ENCODE peak calls at places on chromosomes 16 and 17, in five cellular contexts. One of them, this sample, is unnamed.

GRCh38 chr17:67105213-67105612 is 60.9 kb downstream of the CACNG1 start:
- DNase-seq in neuronal stem cell: no peak
- DNase-seq in mesendoderm: no peak
- DNase-seq in H1: no peak
- DNase-seq in H9: no peak
- DNase-seq in this sample: peak

GRCh38 chr16:13926507-13926906 is 6.6 kb downstream of the ERCC4 start:
- DNase-seq in neuronal stem cell: no peak
- DNase-seq in mesendoderm: no peak
- DNase-seq in H1: no peak
- DNase-seq in H9: no peak
- DNase-seq in this sample: no peak

GRCh38 chr17:59765038-59765437 is 57.6 kb downstream of the VMP1 start:
- DNase-seq in neuronal stem cell: no peak
- DNase-seq in mesendoderm: no peak
- DNase-seq in H1: no peak
- DNase-seq in H9: no peak
- DNase-seq in this sample: peak

GRCh38 chr16:19840524-19841110 is 44.0 kb downstream of the GPRC5B start:
- DNase-seq in neuronal stem cell: no peak
- DNase-seq in mesendoderm: no peak
- DNase-seq in H1: no peak
- DNase-seq in H9: no peak
- DNase-seq in this sample: no peak

GRCh38 chr17:73074515-73074914 is 18.0 kb downstream of the SLC39A11 start:
- DNase-seq in neuronal stem cell: no peak
- DNase-seq in mesendoderm: no peak
- DNase-seq in H1: no peak
- DNase-seq in H9: no peak
- DNase-seq in this sample: no peak

GRCh38 chr16:85096921-85097320 is 15.4 kb downstream of the CIBAR2 start:
- DNase-seq in neuronal stem cell: no peak
- DNase-seq in mesendoderm: no peak
- DNase-seq in H1: no peak
- DNase-seq in H9: no peak
- DNase-seq in this sample: no peak

GRCh38 chr17:68318103-68318991 is 27.1 kb downstream of the ARSG start:
- DNase-seq in neuronal stem cell: no peak
- DNase-seq in mesendoderm: no peak
- DNase-seq in H1: no peak
- DNase-seq in H9: no peak
- DNase-seq in this sample: peak

GRCh38 chr17:55852734-55853133 is 101.9 kb downstream of the PCTP start:
- DNase-seq in neuronal stem cell: no peak
- DNase-seq in mesendoderm: no peak
- DNase-seq in H1: no peak
- DNase-seq in H9: no peak
- DNase-seq in this sample: no peak

GRCh38 chr17:67679721-67680120 is 38.0 kb upstream of the NOL11 start:
- DNase-seq in neuronal stem cell: no peak
- DNase-seq in mesendoderm: no peak
- DNase-seq in H1: no peak
- DNase-seq in H9: no peak
- DNase-seq in this sample: no peak

GRCh38 chr17:72927146-72927545 is 165.3 kb downstream of the SLC39A11 start:
- DNase-seq in neuronal stem cell: no peak
- DNase-seq in mesendoderm: no peak
- DNase-seq in H1: no peak
- DNase-seq in H9: no peak
- DNase-seq in this sample: no peak

GRCh38 chr16:88869673-88869980 is 3.2 kb upstream of the PABPN1L start:
- DNase-seq in neuronal stem cell: no peak
- DNase-seq in mesendoderm: no peak
- DNase-seq in H1: no peak
- DNase-seq in H9: no peak
- DNase-seq in this sample: peak

GRCh38 chr17:17073627-17074521 is 31.6 kb downstream of the MPRIP start:
- DNase-seq in neuronal stem cell: no peak
- DNase-seq in mesendoderm: no peak
- DNase-seq in H1: no peak
- DNase-seq in H9: no peak
- DNase-seq in this sample: peak

GRCh38 chr17:29742210-29742513 is 119.5 kb upstream of the CORO6 start:
- DNase-seq in neuronal stem cell: no peak
- DNase-seq in mesendoderm: no peak
- DNase-seq in H1: no peak
- DNase-seq in H9: no peak
- DNase-seq in this sample: no peak

GRCh38 chr17:19344311-19345066 is 18.0 kb downstream of the B9D1 start:
- DNase-seq in neuronal stem cell: no peak
- DNase-seq in mesendoderm: no peak
- DNase-seq in H1: no peak
- DNase-seq in H9: peak
- DNase-seq in this sample: no peak

GRCh38 chr17:36464765-36465088 is 21.8 kb upstream of the ZNHIT3 start:
- DNase-seq in neuronal stem cell: no peak
- DNase-seq in mesendoderm: no peak
- DNase-seq in H1: peak
- DNase-seq in H9: peak
- DNase-seq in this sample: no peak

GRCh38 chr16:20612551-20613470 is 36.6 kb upstream of the ACSM2B start:
- DNase-seq in neuronal stem cell: no peak
- DNase-seq in mesendoderm: no peak
- DNase-seq in H1: no peak
- DNase-seq in H9: no peak
- DNase-seq in this sample: no peak

GRCh38 chr17:15659236-15659635 is 24.9 kb downstream of the TRIM16 start:
- DNase-seq in neuronal stem cell: no peak
- DNase-seq in mesendoderm: no peak
- DNase-seq in H1: no peak
- DNase-seq in H9: no peak
- DNase-seq in this sample: no peak

GRCh38 chr17:51439395-51440229 is 179.3 kb downstream of the UTP18 start:
- DNase-seq in neuronal stem cell: no peak
- DNase-seq in mesendoderm: peak
- DNase-seq in H1: no peak
- DNase-seq in H9: no peak
- DNase-seq in this sample: no peak

GRCh38 chr16:22635801-22636200 is 125.1 kb downstream of the NPIPB5 start:
- DNase-seq in neuronal stem cell: no peak
- DNase-seq in mesendoderm: no peak
- DNase-seq in H1: no peak
- DNase-seq in H9: peak
- DNase-seq in this sample: no peak

GRCh38 chr17:66983414-66984021 is 19.0 kb downstream of the CACNG4 start:
- DNase-seq in neuronal stem cell: no peak
- DNase-seq in mesendoderm: no peak
- DNase-seq in H1: no peak
- DNase-seq in H9: no peak
- DNase-seq in this sample: no peak

GRCh38 chr16:11493531-11493929 is 93.2 kb downstream of the LITAF start:
- DNase-seq in neuronal stem cell: no peak
- DNase-seq in mesendoderm: peak
- DNase-seq in H1: peak
- DNase-seq in H9: no peak
- DNase-seq in this sample: no peak

GRCh38 chr16:78129349-78129748 is 29.9 kb downstream of the WWOX start:
- DNase-seq in neuronal stem cell: no peak
- DNase-seq in mesendoderm: no peak
- DNase-seq in H1: no peak
- DNase-seq in H9: no peak
- DNase-seq in this sample: no peak

GRCh38 chr16:88348377-88349152 is 34.2 kb upstream of the ZNF469 start:
- DNase-seq in neuronal stem cell: no peak
- DNase-seq in mesendoderm: no peak
- DNase-seq in H1: no peak
- DNase-seq in H9: no peak
- DNase-seq in this sample: no peak

GRCh38 chr16:19210175-19210924 is 42.3 kb downstream of the SYT17 start:
- DNase-seq in neuronal stem cell: no peak
- DNase-seq in mesendoderm: no peak
- DNase-seq in H1: no peak
- DNase-seq in H9: no peak
- DNase-seq in this sample: peak

GRCh38 chr16:73021866-73022495 is 25.9 kb downstream of the ZFHX3 start:
- DNase-seq in neuronal stem cell: no peak
- DNase-seq in mesendoderm: no peak
- DNase-seq in H1: no peak
- DNase-seq in H9: no peak
- DNase-seq in this sample: no peak

GRCh38 chr16:7086842-7087616 is 245.6 kb upstream of the RBFOX1 start:
- DNase-seq in neuronal stem cell: peak
- DNase-seq in mesendoderm: peak
- DNase-seq in H1: peak
- DNase-seq in H9: peak
- DNase-seq in this sample: no peak

GRCh38 chr16:21104124-21104860 is 46.4 kb downstream of the DNAH3 start:
- DNase-seq in neuronal stem cell: no peak
- DNase-seq in mesendoderm: no peak
- DNase-seq in H1: no peak
- DNase-seq in H9: no peak
- DNase-seq in this sample: peak

GRCh38 chr17:27452828-27453227 is 3.4 kb upstream of the KSR1 start:
- DNase-seq in neuronal stem cell: no peak
- DNase-seq in mesendoderm: no peak
- DNase-seq in H1: no peak
- DNase-seq in H9: no peak
- DNase-seq in this sample: no peak

GRCh38 chr17:5588584-5588983 is 4.3 kb upstream of the NLRP1 start:
- DNase-seq in neuronal stem cell: no peak
- DNase-seq in mesendoderm: no peak
- DNase-seq in H1: no peak
- DNase-seq in H9: no peak
- DNase-seq in this sample: no peak

GRCh38 chr17:75388476-75389030 is 16.9 kb downstream of the GRB2 start:
- DNase-seq in neuronal stem cell: no peak
- DNase-seq in mesendoderm: no peak
- DNase-seq in H1: peak
- DNase-seq in H9: no peak
- DNase-seq in this sample: no peak

GRCh38 chr16:3472878-3473595 is 22.3 kb downstream of the C16orf90 start:
- DNase-seq in neuronal stem cell: no peak
- DNase-seq in mesendoderm: no peak
- DNase-seq in H1: no peak
- DNase-seq in H9: no peak
- DNase-seq in this sample: no peak

GRCh38 chr16:67456383-67457140 is 24.4 kb downstream of the ATP6V0D1 start:
- DNase-seq in neuronal stem cell: no peak
- DNase-seq in mesendoderm: peak
- DNase-seq in H1: no peak
- DNase-seq in H9: no peak
- DNase-seq in this sample: peak

GRCh38 chr17:6099492-6099891 is 29.3 kb downstream of the WSCD1 start:
- DNase-seq in neuronal stem cell: no peak
- DNase-seq in mesendoderm: no peak
- DNase-seq in H1: no peak
- DNase-seq in H9: peak
- DNase-seq in this sample: no peak

GRCh38 chr17:7281953-7282751 is 634 bp downstream of the SLC2A4 start:
- DNase-seq in neuronal stem cell: no peak
- DNase-seq in mesendoderm: no peak
- DNase-seq in H1: peak
- DNase-seq in H9: peak
- DNase-seq in this sample: no peak
- H2BK15ac ChIP-seq in neuronal stem cell: peak
- H2BK15ac ChIP-seq in mesendoderm: no peak
- H2BK15ac ChIP-seq in H1: peak
- H2BK15ac ChIP-seq in H9: no peak
- H2BK15ac ChIP-seq in this sample: no peak

GRCh38 chr16:70749006-70749678 is 51.8 kb downstream of the VAC14 start:
- DNase-seq in neuronal stem cell: no peak
- DNase-seq in mesendoderm: no peak
- DNase-seq in H1: no peak
- DNase-seq in H9: no peak
- DNase-seq in this sample: no peak
- H2BK15ac ChIP-seq in neuronal stem cell: no peak
- H2BK15ac ChIP-seq in mesendoderm: no peak
- H2BK15ac ChIP-seq in H1: no peak
- H2BK15ac ChIP-seq in H9: no peak
- H2BK15ac ChIP-seq in this sample: peak

DNA sequence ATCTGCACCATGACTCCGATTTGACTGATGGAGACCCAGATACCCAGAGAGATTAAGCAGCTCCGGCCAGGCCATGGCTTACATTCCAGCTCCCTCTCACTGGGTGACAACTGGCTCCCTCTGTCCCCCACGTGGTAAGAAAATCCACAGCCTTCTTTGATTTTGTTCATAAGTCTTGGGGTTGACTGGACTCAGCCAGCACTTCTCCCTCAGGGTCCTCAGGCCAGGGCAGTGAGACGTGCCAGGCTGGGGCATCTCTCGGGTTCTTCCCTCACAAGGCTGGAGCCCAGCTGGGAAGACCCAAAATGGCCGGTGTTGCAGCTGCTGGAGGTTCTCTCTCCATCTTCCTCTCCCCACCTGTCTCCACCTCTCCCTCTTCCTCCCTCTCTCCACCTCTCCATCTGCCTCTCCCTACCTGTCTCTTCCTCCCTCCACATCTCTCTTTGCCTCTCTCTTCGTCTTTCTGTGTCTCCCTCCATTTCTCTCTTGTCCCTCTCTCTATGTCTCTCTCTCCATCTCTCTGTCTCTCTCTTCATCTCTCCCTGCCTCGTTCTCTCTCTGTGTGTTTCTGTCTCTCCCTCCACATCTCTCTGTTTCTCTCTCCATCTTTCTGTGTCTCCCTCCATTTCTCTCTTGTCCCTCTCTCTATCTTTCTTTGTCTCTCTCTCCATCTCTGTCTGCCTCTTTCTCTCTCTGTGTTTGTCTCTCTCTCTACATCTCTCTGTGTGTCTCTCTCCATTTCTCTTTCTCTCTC is 105.3 kb downstream of the FOXL1 start:
- DNase-seq in neuronal stem cell: no peak
- DNase-seq in mesendoderm: no peak
- DNase-seq in H1: no peak
- DNase-seq in H9: no peak
- DNase-seq in this sample: no peak
- H2BK15ac ChIP-seq in neuronal stem cell: peak
- H2BK15ac ChIP-seq in mesendoderm: no peak
- H2BK15ac ChIP-seq in H1: no peak
- H2BK15ac ChIP-seq in H9: no peak
- H2BK15ac ChIP-seq in this sample: peak

GRCh38 chr17:78105101-78105500 is 23.5 kb downstream of the TMC6 start:
- DNase-seq in neuronal stem cell: no peak
- DNase-seq in mesendoderm: no peak
- DNase-seq in H1: no peak
- DNase-seq in H9: no peak
- DNase-seq in this sample: no peak

GRCh38 chr17:78101112-78101511 is 27.4 kb downstream of the TMC6 start:
- DNase-seq in neuronal stem cell: no peak
- DNase-seq in mesendoderm: no peak
- DNase-seq in H1: no peak
- DNase-seq in H9: no peak
- DNase-seq in this sample: no peak

GRCh38 chr17:78104540-78104941 is 24.0 kb downstream of the TMC6 start:
- DNase-seq in neuronal stem cell: no peak
- DNase-seq in mesendoderm: no peak
- DNase-seq in H1: no peak
- DNase-seq in H9: peak
- DNase-seq in this sample: no peak

GRCh38 chr17:78103311-78103710 is 25.2 kb downstream of the TMC6 start:
- DNase-seq in neuronal stem cell: no peak
- DNase-seq in mesendoderm: no peak
- DNase-seq in H1: no peak
- DNase-seq in H9: no peak
- DNase-seq in this sample: peak

GRCh38 chr17:78101542-78101941 is 27.0 kb downstream of the TMC6 start:
- DNase-seq in neuronal stem cell: no peak
- DNase-seq in mesendoderm: peak
- DNase-seq in H1: no peak
- DNase-seq in H9: no peak
- DNase-seq in this sample: no peak
- H2BK15ac ChIP-seq in neuronal stem cell: no peak
- H2BK15ac ChIP-seq in mesendoderm: no peak
- H2BK15ac ChIP-seq in H1: no peak
- H2BK15ac ChIP-seq in H9: no peak
- H2BK15ac ChIP-seq in this sample: no peak

This sample was measured in IMR-90.